ENCODE peak calls at places on chromosomes 3 and 15, in eight cellular contexts. I is GM23338, R is HCT116, Z is PC-3, L is neural progenitor cell, B is hepatocyte, F is MM.1S, P is SK-N-SH. N is an unnamed sample.

GRCh38 chr15:49468440-49468839 is 45.4 kb downstream of the FGF7 start:
- DNase-seq in I (no peak), R (no peak), Z (peak), L (no peak), B (peak), F (no peak), P (peak), N (no peak)

GRCh38 chr15:98442379-98442833 is 205.9 kb upstream of the IGF1R start:
- DNase-seq in I (peak), R (peak), Z (peak), L (peak), B (peak), F (peak), P (peak), N (peak)

GRCh38 chr3:181075098-181075497 is 85.6 kb upstream of the DNAJC19 start:
- DNase-seq in I (no peak), R (no peak), Z (no peak), L (peak), B (no peak), F (no peak), P (no peak), N (no peak)

GRCh38 chr3:185960518-185961288 is 22.9 kb upstream of the TRA2B start:
- DNase-seq in I (no peak), R (no peak), Z (no peak), L (peak), B (no peak), F (no peak), P (no peak), N (no peak)

GRCh38 chr3:173993299-173993698 is 595.8 kb downstream of the NLGN1 start:
- DNase-seq in I (peak), R (peak), Z (peak), L (no peak), B (peak), F (no peak), P (peak), N (no peak)

GRCh38 chr15:40232625-40233070 is 6.2 kb upstream of the PAK6 start:
- DNase-seq in I (no peak), R (no peak), Z (no peak), L (no peak), B (peak), F (no peak), P (no peak), N (no peak)

GRCh38 chr3:34439796-34440195 is 641.4 kb downstream of the PDCD6IP start:
- DNase-seq in I (no peak), R (no peak), Z (no peak), L (no peak), B (no peak), F (no peak), P (no peak), N (no peak)

GRCh38 chr15:58021332-58022230 is 43.9 kb downstream of the ALDH1A2 start:
- DNase-seq in I (no peak), R (no peak), Z (no peak), L (no peak), B (no peak), F (no peak), P (no peak), N (no peak)

GRCh38 chr3:135325726-135326245 is 530.7 kb downstream of the EPHB1 start:
- DNase-seq in I (no peak), R (no peak), Z (no peak), L (no peak), B (no peak), F (no peak), P (peak), N (no peak)

GRCh38 chr3:112074006-112074405 is 12.2 kb upstream of the C3orf52 start:
- DNase-seq in I (no peak), R (no peak), Z (peak), L (no peak), B (no peak), F (no peak), P (no peak), N (no peak)

GRCh38 chr15:60006808-60007346 is 2.8 kb downstream of the FOXB1 start:
- DNase-seq in I (no peak), R (no peak), Z (no peak), L (peak), B (no peak), F (no peak), P (no peak), N (no peak)

DNA sequence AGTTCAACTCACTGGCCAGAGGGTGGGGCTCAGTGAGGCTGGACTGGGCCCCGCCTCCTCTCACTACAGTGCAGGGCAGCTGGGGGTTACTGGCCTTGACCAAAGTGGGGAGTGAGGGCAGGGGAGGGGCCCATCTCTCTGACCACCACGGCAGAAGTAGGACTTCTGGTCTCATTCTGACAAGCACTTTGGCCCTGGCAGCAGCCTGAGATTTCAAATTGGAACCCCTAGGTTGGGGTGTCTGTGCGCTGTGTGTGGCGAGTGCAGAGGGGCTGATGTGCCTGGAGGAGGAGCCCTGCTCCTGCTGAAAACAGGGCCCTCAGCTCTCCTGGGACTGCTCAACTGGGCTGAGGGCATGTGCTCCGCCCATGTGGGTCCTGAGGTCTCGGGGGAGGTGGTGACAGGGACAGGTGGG is 60.3 kb upstream of the RPL32 start:
- DNase-seq in I (no peak), R (no peak), Z (no peak), L (no peak), B (no peak), F (no peak), P (no peak), N (peak)
- TF ChIP-seq CTCF in I (peak), R (no peak), Z (no peak), L (peak), B (no peak), F (no peak), P (no peak), N (peak)

GRCh38 chr3:25854635-25855034 is 64.7 kb downstream of the OXSM start:
- DNase-seq in I (no peak), R (no peak), Z (peak), L (no peak), B (peak), F (no peak), P (no peak), N (no peak)
- H3K4me3 ChIP-seq in I (no peak), R (no peak), Z (peak), L (no peak), B (no peak), F (no peak), P (peak), N (no peak)

GRCh38 chr3:14431556-14431927 is 29.1 kb downstream of the SLC6A6 start:
- DNase-seq in I (peak), R (no peak), Z (no peak), L (no peak), B (no peak), F (no peak), P (no peak), N (peak)

GRCh38 chr3:14431928-14432834 is 29.8 kb downstream of the SLC6A6 start:
- DNase-seq in I (no peak), R (peak), Z (peak), L (no peak), B (peak), F (peak), P (peak), N (peak)

GRCh38 chr3:14434541-14435151 is 32.2 kb downstream of the SLC6A6 start:
- DNase-seq in I (no peak), R (no peak), Z (peak), L (no peak), B (no peak), F (no peak), P (no peak), N (no peak)

GRCh38 chr3:14434105-14434504 is 31.7 kb downstream of the SLC6A6 start:
- DNase-seq in I (no peak), R (no peak), Z (peak), L (no peak), B (no peak), F (no peak), P (no peak), N (no peak)

GRCh38 chr3:14432996-14433572 is 30.7 kb downstream of the SLC6A6 start:
- DNase-seq in I (no peak), R (no peak), Z (no peak), L (no peak), B (no peak), F (no peak), P (no peak), N (no peak)
- TF ChIP-seq EZH2phosphoT487 in I (no peak), R (no peak), Z (no peak), L (no peak), B (no peak), F (no peak), P (no peak), N (no peak)

DNA sequence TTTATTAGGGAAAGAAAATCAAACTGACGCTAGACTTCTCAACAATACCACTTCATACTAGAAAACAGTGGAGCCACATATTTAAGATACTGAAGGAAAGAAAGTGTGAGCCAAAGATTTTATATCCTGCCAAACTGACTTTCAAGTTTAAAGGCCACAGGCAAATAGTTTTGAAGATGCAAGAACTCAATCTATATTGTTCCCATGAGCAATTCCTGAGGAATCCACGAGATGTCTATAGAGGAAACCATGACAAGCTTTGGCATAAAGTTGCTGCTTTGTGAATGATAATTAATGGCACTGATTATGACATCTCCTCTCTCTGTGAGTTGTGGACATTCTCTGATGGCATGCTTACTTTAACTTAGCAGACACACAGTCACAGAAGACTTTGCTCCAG is 276.1 kb upstream of the GOLGA6L4 start:
- DNase-seq in I (no peak), R (no peak), Z (peak), L (no peak), B (no peak), F (no peak), P (no peak), N (no peak)
- TF ChIP-seq CTCF in I (no peak), R (no peak), Z (no peak), L (no peak), B (no peak), F (no peak), P (no peak), N (no peak)

GRCh38 chr3:42698216-42698910 is 4.2 kb downstream of the HHATL start:
- DNase-seq in I (no peak), R (no peak), Z (no peak), L (no peak), B (no peak), F (no peak), P (no peak), N (no peak)
- H3K4me3 ChIP-seq in I (no peak), R (no peak), Z (no peak), L (no peak), B (no peak), F (no peak), P (no peak), N (no peak)

DNA sequence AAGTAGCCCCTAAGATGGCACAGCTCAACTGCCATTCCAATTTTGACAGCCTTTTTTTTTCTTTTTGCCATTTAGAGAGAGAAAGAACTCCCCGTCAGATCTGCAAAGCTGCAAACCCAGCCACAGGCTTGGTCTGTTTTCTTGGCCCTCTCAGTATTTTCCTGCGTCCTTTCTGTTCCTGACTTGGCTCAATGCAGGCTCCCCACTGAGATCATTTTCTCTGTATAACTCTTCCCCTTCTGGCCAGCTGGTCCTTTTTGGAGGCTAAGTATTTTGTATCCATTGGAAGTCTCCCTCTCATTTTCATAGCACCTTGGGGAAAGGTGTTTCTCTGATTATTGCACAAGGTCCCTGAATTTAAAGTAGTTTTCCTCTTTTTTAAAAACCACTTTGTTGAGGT is 386.8 kb downstream of the UNC13C start:
- DNase-seq in I (no peak), R (no peak), Z (no peak), L (peak), B (no peak), F (no peak), P (no peak), N (no peak)
- TF ChIP-seq EZH2phosphoT487 in I (no peak), R (no peak), Z (no peak), L (no peak), B (no peak), F (no peak), P (no peak), N (no peak)

GRCh38 chr3:151467069-151467468 is 6.2 kb upstream of the IGSF10 start:
- DNase-seq in I (no peak), R (no peak), Z (no peak), L (no peak), B (no peak), F (no peak), P (no peak), N (peak)

DNA sequence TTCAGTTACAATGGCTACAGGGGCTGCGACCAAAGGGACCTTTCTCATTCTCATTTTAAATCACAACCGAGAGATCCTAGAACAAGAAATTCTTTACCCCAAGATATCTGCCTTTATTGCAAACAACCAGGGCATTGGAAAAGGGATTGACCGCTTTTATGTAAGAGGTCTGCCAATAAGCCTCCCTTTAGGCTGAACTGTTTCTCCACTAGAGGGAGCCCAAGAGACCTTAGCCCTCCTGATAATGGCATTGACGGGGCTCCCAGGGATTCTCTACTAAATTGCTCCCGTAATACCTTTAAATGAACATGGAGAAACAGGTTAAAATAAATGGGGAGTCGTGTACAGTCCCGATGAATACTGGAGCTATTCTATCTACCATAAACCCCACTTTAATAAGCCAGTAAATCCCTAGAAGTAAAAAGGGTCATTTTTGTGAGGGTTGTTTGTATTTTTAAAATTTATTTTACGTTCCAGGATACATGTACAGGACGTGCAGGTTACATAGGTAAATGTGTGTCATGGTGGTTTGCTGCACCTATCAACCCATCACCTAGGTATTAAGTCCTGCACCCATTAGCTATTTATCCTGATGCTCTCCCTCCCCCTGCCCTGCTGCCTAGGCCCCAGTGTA is 7.5 kb upstream of the IGSF10 start:
- DNase-seq in I (peak), R (peak), Z (peak), L (peak), B (peak), F (peak), P (peak), N (peak)
- TF ChIP-seq CTCF in I (peak), R (peak), Z (peak), L (peak), B (peak), F (peak), P (peak), N (peak)

GRCh38 chr3:64048631-64049061 is 25.4 kb upstream of the PSMD6 start:
- DNase-seq in I (peak), R (no peak), Z (peak), L (no peak), B (no peak), F (no peak), P (no peak), N (no peak)
- H3K4me3 ChIP-seq in I (no peak), R (no peak), Z (no peak), L (no peak), B (no peak), F (no peak), P (no peak), N (no peak)

GRCh38 chr3:127420825-127421224 is 133.0 kb upstream of the PRR20G start:
- DNase-seq in I (no peak), R (no peak), Z (no peak), L (peak), B (peak), F (no peak), P (no peak), N (no peak)
- TF ChIP-seq EZH2phosphoT487 in I (no peak), R (no peak), Z (no peak), L (no peak), B (no peak), F (no peak), P (no peak), N (no peak)

GRCh38 chr3:89372456-89372855 is 265.0 kb downstream of the EPHA3 start:
- DNase-seq in I (no peak), R (no peak), Z (peak), L (no peak), B (no peak), F (no peak), P (no peak), N (no peak)

GRCh38 chr3:89373459-89373858 is 266.0 kb downstream of the EPHA3 start:
- DNase-seq in I (no peak), R (no peak), Z (no peak), L (no peak), B (no peak), F (no peak), P (no peak), N (no peak)

GRCh38 chr3:89364309-89364708 is 256.9 kb downstream of the EPHA3 start:
- DNase-seq in I (no peak), R (no peak), Z (no peak), L (no peak), B (no peak), F (no peak), P (no peak), N (no peak)

GRCh38 chr3:89367166-89367565 is 259.7 kb downstream of the EPHA3 start:
- DNase-seq in I (no peak), R (no peak), Z (peak), L (no peak), B (no peak), F (no peak), P (no peak), N (no peak)

DNA sequence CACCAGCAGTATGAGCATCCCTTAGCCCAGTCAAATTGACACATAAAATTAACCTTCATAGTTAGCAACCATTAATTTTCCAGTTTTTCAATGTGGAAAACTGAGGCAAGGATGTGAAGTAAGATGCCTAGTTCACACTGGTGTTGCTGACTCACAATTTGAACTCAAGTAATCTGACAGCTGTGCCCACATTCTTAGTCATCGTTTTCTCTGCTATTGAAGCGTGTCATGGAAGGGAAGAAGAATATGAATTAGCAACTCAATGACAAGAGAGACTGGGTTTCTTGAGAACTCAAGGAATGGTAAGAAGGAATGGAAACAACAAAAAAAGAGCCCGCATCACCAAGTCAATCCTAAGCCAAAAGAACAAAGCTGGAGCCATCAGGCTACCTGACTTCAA is 261.4 kb downstream of the EPHA3 start:
- DNase-seq in I (no peak), R (no peak), Z (peak), L (no peak), B (no peak), F (no peak), P (no peak), N (no peak)
- TF ChIP-seq CTCF in I (no peak), R (no peak), Z (no peak), L (no peak), B (no peak), F (no peak), P (no peak), N (no peak)